ENCODE peak calls at places on chromosomes 5 and 9, in ten cellular contexts. R is right lobe of liver; K is CD8-positive, alpha-beta T cell; C is foreskin fibroblast; W is neural progenitor cell; H is DND-41; Q is tibial nerve; M is HFF-Myc; Y is astrocyte of the spinal cord; G is HepG2. X is an unnamed sample.

GRCh38 chr9:95516736-95517558 is at the start of gene PTCH1:
- DNase-seq in M (no peak), H (no peak), C (peak; percentile 76), G (no peak), K (peak; percentile 71), R (peak; percentile 52), W (peak; percentile 91), Q (peak; percentile 51), Y (peak; percentile 58), X (no peak)

GRCh38 chr9:87704342-87704741 is 21.6 kb upstream of the CTSL start:
- DNase-seq in Y (no peak), K (no peak), H (no peak), M (no peak), R (no peak), Q (no peak), W (no peak), C (no peak), G (no peak), X (no peak)

GRCh38 chr5:167294861-167295685 is 996.4 kb upstream of the WWC1 start:
- DNase-seq in R (no peak), W (no peak), Q (no peak), H (no peak), G (no peak), K (no peak), Y (peak; percentile 93), M (peak; percentile 94), C (peak; percentile 92), X (peak; percentile 80)

GRCh38 chr9:108093773-108094675 is 604.5 kb upstream of the KLF4 start:
- DNase-seq in G (peak; percentile 10), Y (peak; percentile 89), Q (no peak), C (peak; percentile 41), K (no peak), H (no peak), W (no peak), M (no peak), R (peak; percentile 65), X (no peak)

GRCh38 chr9:93133641-93134017 is 422 bp downstream of the NINJ1 start:
- DNase-seq in W (peak; percentile 83), H (peak; percentile 41), C (peak; percentile 93), Y (peak; percentile 87), M (no peak), Q (peak; percentile 68), G (peak; percentile 79), R (peak; percentile 88), K (no peak), X (no peak)

GRCh38 chr9:131839281-131840084 is 99.6 kb upstream of the RAPGEF1 start:
- DNase-seq in W (no peak), R (no peak), G (no peak), Q (peak; percentile 21), H (no peak), Y (peak; percentile 75), C (peak; percentile 88), M (peak; percentile 25), K (peak; percentile 61), X (no peak)

GRCh38 chr9:71692337-71692736 is 76.0 kb downstream of the CEMIP2 start:
- DNase-seq in M (no peak), R (no peak), K (no peak), G (no peak), C (peak; percentile 69), W (no peak), H (no peak), Y (peak; percentile 17), Q (no peak), X (no peak)

GRCh38 chr5:44935262-44935661 is 126.5 kb downstream of the MRPS30 start:
- DNase-seq in C (no peak), K (no peak), G (no peak), M (no peak), W (peak; percentile 75), R (no peak), H (no peak), Q (no peak), Y (no peak), X (no peak)

GRCh38 chr5:65805082-65805481 is 83.1 kb downstream of the NLN start:
- DNase-seq in H (no peak), R (no peak), M (no peak), W (no peak), G (no peak), C (no peak), Y (no peak), K (no peak), Q (no peak), X (no peak)

GRCh38 chr5:16538001-16538400 is 72.4 kb upstream of the ZNF622 start:
- DNase-seq in Q (no peak), R (no peak), M (no peak), W (peak; percentile 23), C (no peak), K (no peak), Y (no peak), G (no peak), H (no peak), X (no peak)

GRCh38 chr5:132019337-132019736 is 7.9 kb upstream of the ACSL6 start:
- DNase-seq in H (no peak), G (no peak), Y (no peak), K (peak; percentile 37), Q (no peak), R (no peak), M (no peak), C (no peak), W (no peak), X (no peak)

GRCh38 chr5:77638204-77638762 is at the start of gene OTP:
- DNase-seq in H (no peak), K (no peak), M (no peak), C (no peak), G (no peak), Q (no peak), W (no peak), R (no peak), Y (no peak), X (no peak)
- H3K4me3 ChIP-seq in H (no peak within 1 kb of the TSS), K (no peak within 1 kb of the TSS), M (no peak within 1 kb of the TSS), C (no peak within 1 kb of the TSS), G (no peak within 1 kb of the TSS), Q (no peak within 1 kb of the TSS), W (peak within 1 kb of the TSS; percentile 40), R (no peak within 1 kb of the TSS), Y (no peak within 1 kb of the TSS), X (no peak within 1 kb of the TSS)

DNA sequence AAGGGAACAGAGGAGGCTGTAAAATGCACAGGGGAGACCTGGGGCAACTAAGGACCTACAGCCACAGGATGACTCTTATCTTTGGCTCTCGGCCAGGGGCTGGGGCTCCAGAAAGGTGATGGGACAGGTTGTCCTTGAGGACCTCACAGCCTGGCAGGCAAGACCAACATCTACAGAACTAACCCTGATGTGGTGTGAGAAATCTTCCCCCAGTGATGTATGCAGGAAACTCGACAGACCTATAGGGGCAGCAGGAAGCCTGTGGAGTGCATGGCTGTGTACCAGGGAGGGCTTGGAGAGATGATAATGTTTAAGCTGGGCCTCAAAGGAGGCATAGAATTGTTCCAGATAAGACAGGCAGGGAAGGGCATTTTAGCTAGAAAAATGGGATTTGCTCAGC is 68.4 kb upstream of the SLC25A51 start:
- DNase-seq in K (no peak), R (peak; percentile 11), H (no peak), C (peak; percentile 57), M (no peak), G (no peak), Q (no peak), Y (no peak), W (peak; percentile 29), X (no peak)
- TF ChIP-seq CTCF in K (no peak), R (no peak), H (peak; percentile 21), C (peak; percentile 13), M (no peak), G (no peak), Q (no peak), Y (peak; percentile 37), W (peak; percentile 19), X (peak; percentile 36)

GRCh38 chr5:148791334-148791667 is 35.1 kb upstream of the ADRB2 start:
- DNase-seq in C (peak; percentile 45), Q (no peak), R (no peak), H (no peak), M (no peak), W (no peak), G (no peak), Y (peak; percentile 48), K (no peak), X (no peak)

GRCh38 chr5:148791696-148792095 is 34.7 kb upstream of the ADRB2 start:
- DNase-seq in C (no peak), R (no peak), Y (no peak), H (no peak), K (no peak), Q (no peak), M (no peak), W (no peak), G (no peak), X (no peak)

GRCh38 chr5:148792649-148793048 is 33.8 kb upstream of the ADRB2 start:
- DNase-seq in W (no peak), Q (no peak), Y (no peak), H (no peak), C (no peak), M (no peak), R (no peak), K (no peak), G (no peak), X (no peak)

GRCh38 chr5:148788636-148789035 is 37.8 kb upstream of the ADRB2 start:
- DNase-seq in G (no peak), W (no peak), Q (no peak), Y (no peak), K (no peak), R (no peak), C (peak; percentile 48), H (no peak), M (no peak), X (no peak)

DNA sequence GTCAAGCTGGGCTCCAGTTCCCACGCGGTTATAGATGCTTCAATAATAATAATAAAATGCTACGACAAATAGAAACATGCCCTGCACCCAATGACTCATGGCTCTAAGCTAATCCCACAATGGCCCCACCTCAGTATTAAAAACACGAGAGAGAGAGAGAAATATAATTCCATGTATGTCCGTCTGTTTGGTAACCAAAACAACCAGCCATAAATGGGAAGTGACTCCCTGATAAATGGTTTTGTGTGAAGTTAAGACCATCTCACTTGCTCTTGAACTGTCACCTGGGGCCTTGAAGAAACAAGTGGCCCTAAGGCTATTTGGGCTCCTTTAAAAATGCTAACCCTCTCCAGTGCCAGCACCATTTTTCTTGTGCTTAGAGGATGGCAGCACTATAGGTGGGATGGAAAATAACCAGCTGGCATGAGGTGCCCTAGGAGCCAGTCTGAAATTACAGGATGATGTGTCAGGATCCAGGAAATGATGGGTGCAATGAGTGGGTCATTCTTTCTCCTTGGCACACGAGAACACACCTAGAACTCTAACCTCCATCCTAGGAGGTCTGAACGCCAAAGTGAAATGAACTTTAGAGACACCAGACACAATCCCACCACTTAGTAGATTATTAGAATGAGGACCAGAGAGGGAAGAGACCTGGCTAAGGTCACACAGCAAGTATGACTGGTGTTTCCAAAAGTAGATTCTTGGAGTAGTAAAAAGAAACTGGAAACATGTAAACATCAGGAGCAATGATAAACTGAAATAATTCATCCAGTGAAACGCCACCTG is 35.7 kb upstream of the ADRB2 start:
- DNase-seq in K (no peak), W (no peak), M (no peak), Q (no peak), G (no peak), R (no peak), C (no peak), H (no peak), Y (peak; percentile 22), X (no peak)
- H3K4me3 ChIP-seq in K (no peak overlapping the region), W (no peak overlapping the region), M (no peak overlapping the region), Q (no peak overlapping the region), G (no peak overlapping the region), R (no peak overlapping the region), C (no peak overlapping the region), H (no peak overlapping the region), Y (no peak overlapping the region), X (no peak overlapping the region)

DNA sequence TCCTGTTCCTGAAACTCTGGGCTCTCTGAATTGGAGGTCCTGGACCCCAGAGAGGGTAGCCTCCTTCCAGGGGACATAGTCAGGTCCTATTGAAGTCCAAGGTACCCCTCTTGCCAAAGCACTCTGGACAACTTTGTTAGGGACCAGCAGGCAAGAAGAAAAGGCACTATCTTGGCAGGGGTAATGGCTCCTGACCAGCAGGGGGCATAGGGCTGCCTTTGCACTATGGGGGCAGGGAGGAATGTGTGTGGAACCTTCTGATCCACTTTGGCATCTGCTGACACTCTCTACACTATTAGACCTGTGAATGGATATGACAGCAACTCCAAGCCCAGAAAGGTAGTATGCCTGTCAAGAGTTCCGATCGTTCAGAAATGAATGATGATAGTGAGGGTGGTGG is 179.0 kb upstream of the CD180 start:
- DNase-seq in Q (no peak), G (no peak), C (no peak), K (no peak), W (no peak), M (no peak), H (no peak), Y (no peak), R (no peak), X (no peak)
- TF ChIP-seq CTCF in Q (no peak), G (peak; percentile 20), C (no peak), K (no peak), W (no peak), M (peak; percentile 25), H (peak; percentile 31), Y (no peak), R (no peak), X (no peak)